ENCODE peak calls at places on chromosome 13, in eight cellular contexts. M is activated T-helper 2 cell treated with anti-CD3 and anti-CD28 coated beads, Interferon-gamma antibody, Interleukin-2, Interleukin-4, amounts not matched to agents 10 μg/mL and 5 μg/mL and 100 μg/mL, durations not matched to agents 14 hours and 24 hours and 36 hours; W is epithelial cell of esophagus; B is NCI-H1694 treated with DMSO at 0.1 percent for 48 hours; N is endothelial cell of umbilical vein; F is T-helper 17 cell; L is HS-5; K is activated CD8-positive, alpha-beta memory T cell treated with anti-CD3 and anti-CD28 coated beads for 1 hour. H is an unnamed sample.
A peak's percentile ranks its signal among the peaks of the same experiment; 100 is the strongest.

GRCh38 chr13:89650226-89650625 is 1697.3 kb upstream of the MIR17HG start:
- DNase-seq in L (no peak), N (no peak), W (no peak), K (no peak), F (no peak), B (no peak), M (no peak), H (no peak)

GRCh38 chr13:102244617-102245227 is 157.1 kb downstream of the FGF14 start:
- DNase-seq in F (no peak), W (no peak), K (no peak), N (no peak), M (no peak), B (no peak), L (no peak), H (no peak)

GRCh38 chr13:112573710-112574109 is 14.2 kb downstream of the TUBGCP3 start:
- DNase-seq in B (no peak), N (no peak), L (no peak), M (no peak), F (no peak), K (no peak), W (no peak), H (no peak)

GRCh38 chr13:97261254-97262015 is 39.3 kb downstream of the MBNL2 start:
- DNase-seq in N (no peak), M (no peak), L (no peak), B (no peak), W (no peak), F (no peak), K (no peak), H (no peak)

GRCh38 chr13:112958127-112958989 is 10.7 kb upstream of the MCF2L start:
- DNase-seq in M (no peak), F (no peak), W (no peak), L (no peak), N (no peak), K (no peak), B (no peak), H (no peak)

GRCh38 chr13:24737042-24737441 is 26.9 kb upstream of the RNF17 start:
- DNase-seq in M (no peak), F (no peak), L (no peak), W (no peak), N (no peak), K (no peak), B (no peak), H (no peak)

GRCh38 chr13:99800951-99801350 is 170.6 kb downstream of the ZIC5 start:
- DNase-seq in F (no peak), L (no peak), B (no peak), W (no peak), M (no peak), N (no peak), K (no peak), H (no peak)

GRCh38 chr13:36275190-36276002 is 22.2 kb downstream of the CCDC169 start:
- DNase-seq in B (peak; percentile 65), K (no peak), F (no peak), N (peak; percentile 64), L (no peak), M (no peak), W (peak; percentile 69), H (peak; percentile 58)

GRCh38 chr13:21318891-21319532 is 140.1 kb downstream of the ZDHHC20 start:
- DNase-seq in F (no peak), W (no peak), B (no peak), K (no peak), N (peak; percentile 10), M (no peak), L (no peak), H (no peak)

H was measured in uterus.